ENCODE peak calls at places on chromosomes 6 and 20, in eight cellular contexts. H is AG04450, Q is astrocyte of the spinal cord, B is choroid plexus epithelial cell, L is fibroblast of pulmonary artery, R is cardiac muscle cell, G is osteoblast, F is brain microvascular endothelial cell. N is an unnamed sample.

GRCh38 chr6:152295346-152295745 is 341.8 kb downstream of the SYNE1 start:
- DNase-seq in H (peak), Q (peak), B (peak), L (peak), R (no peak), G (peak), F (peak), N (no peak)

GRCh38 chr20:58981564-58982364 is 708 bp downstream of the NELFCD start:
- DNase-seq in H (no peak), Q (peak), B (peak), L (peak), R (no peak), G (no peak), F (no peak), N (no peak)

GRCh38 chr20:20567712-20568111 is 144.7 kb downstream of the RALGAPA2 start:
- DNase-seq in H (no peak), Q (no peak), B (no peak), L (no peak), R (no peak), G (no peak), F (no peak), N (no peak)

GRCh38 chr6:45946352-45946751 is 69.3 kb downstream of the CLIC5 start:
- DNase-seq in H (peak), Q (peak), B (peak), L (peak), R (peak), G (peak), F (no peak), N (no peak)

GRCh38 chr6:35757461-35758123 is 18.8 kb upstream of the CLPSL2 start:
- DNase-seq in H (no peak), Q (peak), B (peak), L (peak), R (peak), G (peak), F (peak), N (no peak)

GRCh38 chr6:43812850-43813584 is 43.0 kb downstream of the VEGFA start:
- DNase-seq in H (no peak), Q (no peak), B (peak), L (no peak), R (no peak), G (no peak), F (no peak), N (no peak)

GRCh38 chr6:116363759-116364158 is 7.0 kb upstream of the DSE start:
- DNase-seq in H (no peak), Q (peak), B (peak), L (peak), R (no peak), G (no peak), F (no peak), N (no peak)

GRCh38 chr6:1267057-1267732 is 44.7 kb upstream of the FOXQ1 start:
- DNase-seq in H (no peak), Q (peak), B (peak), L (no peak), R (no peak), G (no peak), F (no peak), N (no peak)

GRCh38 chr6:105757512-105758200 is 328.5 kb upstream of the PRDM1 start:
- DNase-seq in H (no peak), Q (no peak), B (no peak), L (no peak), R (no peak), G (no peak), F (no peak), N (no peak)
- H3K4me3 ChIP-seq in H (no peak), Q (no peak), B (no peak), L (no peak), R (no peak), G (no peak), F (no peak), N (no peak)

DNA sequence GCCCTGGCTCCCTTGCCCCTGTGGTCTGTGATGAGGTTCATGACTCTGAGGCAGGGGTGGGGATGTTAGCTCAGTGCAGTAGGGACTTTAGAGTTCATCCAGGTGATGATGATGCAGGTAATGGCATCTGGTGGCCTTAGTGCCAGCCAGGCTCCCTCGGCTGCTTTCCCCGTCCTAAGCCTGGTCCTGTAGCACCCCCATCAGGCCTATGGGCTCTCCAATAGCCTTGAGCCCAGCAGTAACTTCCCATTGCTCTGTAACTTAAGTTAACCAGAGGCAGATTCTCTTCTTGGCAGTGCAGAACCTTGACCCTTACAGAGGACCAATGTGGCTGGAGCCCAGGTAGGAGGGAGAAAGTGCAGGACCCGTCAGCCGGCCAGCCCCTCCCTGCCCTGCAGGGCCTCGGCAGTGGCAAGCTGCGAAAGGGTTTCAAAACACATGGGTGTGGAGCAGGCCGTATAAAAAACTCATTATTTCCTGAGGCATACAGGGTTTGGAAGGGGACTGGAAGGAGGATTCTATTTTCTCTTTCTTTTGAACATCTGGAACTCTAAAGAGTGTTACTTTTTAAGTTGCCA is 406.9 kb downstream of the CDH26 start:
- DNase-seq in H (no peak), Q (no peak), B (no peak), L (no peak), R (peak), G (no peak), F (no peak), N (no peak)
- TF ChIP-seq CTCF in H (peak), Q (peak), B (no peak), L (no peak), R (no peak), G (no peak), F (peak), N (peak)

GRCh38 chr6:132513821-132514545 is 1.1 kb upstream of the STX7 start:
- DNase-seq in H (no peak), Q (no peak), B (peak), L (no peak), R (no peak), G (no peak), F (no peak), N (no peak)
- H3K4me3 ChIP-seq in H (no peak), Q (no peak), B (no peak), L (no peak), R (no peak), G (no peak), F (no peak), N (peak)

DNA sequence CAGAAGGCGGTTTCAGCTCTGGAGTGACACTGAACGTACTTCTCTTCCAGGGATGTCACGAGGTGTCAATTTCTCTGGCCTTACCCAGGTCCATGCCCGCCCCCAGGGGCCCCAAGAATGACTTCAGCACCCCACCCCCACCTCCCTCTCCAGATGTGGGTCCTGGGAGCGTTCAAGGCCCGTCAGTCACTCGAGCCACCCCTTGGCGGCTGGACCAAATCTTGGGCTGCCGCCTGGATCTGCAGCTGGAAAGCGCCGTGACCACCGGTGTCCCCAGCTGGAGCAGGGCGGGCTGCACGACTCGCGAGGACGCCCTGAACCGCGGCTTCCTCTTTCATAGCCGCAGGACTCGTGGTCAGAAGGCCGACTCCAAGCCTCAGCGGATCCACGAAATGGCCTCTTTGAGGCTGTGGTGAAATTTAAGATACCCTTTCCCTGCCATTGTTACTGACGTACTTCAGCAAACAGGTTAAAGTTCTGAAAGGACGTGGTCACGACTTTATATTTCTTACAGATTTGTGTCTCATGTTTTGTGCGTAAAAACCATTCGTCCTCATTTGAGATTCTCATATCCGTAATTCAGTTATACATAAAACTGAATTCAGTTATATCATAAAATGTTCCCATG is 29.3 kb downstream of the TRIM38 start:
- DNase-seq in H (no peak), Q (peak), B (peak), L (peak), R (peak), G (peak), F (peak), N (no peak)
- TF ChIP-seq CTCF in H (no peak), Q (no peak), B (no peak), L (no peak), R (no peak), G (no peak), F (no peak), N (no peak)

DNA sequence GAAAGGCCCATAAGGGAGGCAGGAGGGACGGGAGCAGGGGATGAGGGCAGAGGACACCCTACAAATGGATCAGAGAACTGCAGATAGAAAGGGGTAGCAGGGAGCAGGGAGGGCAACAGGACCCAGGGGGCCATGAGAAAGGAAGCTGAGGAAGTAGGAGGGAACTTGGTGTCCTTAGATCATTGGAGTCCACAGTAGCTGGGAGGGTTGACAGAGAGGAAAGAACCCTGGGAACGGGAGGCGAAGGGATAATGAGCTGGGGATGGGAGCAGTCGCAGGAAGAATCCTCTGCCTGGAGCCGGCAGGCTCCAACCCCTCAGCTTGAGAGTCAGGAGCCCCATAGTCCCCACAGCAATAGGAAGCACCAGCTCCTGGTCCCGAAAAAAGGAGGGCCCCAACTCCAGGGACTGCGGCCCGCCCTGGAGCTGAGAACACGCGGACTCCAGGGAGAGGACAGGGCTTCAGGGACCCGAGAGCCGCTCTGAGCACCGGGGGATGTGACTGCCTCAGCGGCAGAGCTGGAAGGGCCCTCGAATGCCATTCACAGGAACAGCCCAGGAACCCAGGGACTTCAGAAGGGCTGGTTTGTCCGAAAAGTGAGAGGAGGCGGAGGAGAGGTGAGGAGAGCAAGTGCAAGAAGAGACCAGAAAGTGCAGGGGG is 32.7 kb downstream of the HLA-A start:
- DNase-seq in H (no peak), Q (no peak), B (no peak), L (no peak), R (peak), G (no peak), F (no peak), N (no peak)
- H3K4me3 ChIP-seq in H (no peak), Q (no peak), B (no peak), L (no peak), R (no peak), G (no peak), F (no peak), N (no peak)

DNA sequence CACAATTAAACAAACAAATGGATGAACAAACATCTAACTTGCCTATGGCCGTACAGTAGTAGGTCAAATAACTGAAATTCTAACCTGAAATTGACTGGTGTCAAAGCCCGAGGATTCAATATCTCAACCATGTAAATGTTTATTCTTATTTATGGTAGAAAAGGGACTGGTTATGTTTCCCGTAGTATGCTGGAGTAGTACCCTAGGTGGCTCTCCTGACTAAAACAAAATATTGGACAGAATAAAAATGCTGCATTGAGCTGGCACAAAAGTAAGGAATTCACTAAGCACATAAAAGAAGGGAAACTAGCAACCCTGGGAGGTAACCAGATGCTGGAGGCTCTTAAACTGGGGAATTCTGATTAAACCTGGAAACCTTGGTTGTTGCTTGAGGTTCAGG is 117.1 kb upstream of the PREP start:
- DNase-seq in H (no peak), Q (no peak), B (peak), L (no peak), R (no peak), G (no peak), F (no peak), N (no peak)
- TF ChIP-seq CTCF in H (no peak), Q (no peak), B (no peak), L (no peak), R (no peak), G (no peak), F (no peak), N (peak)